ENCODE peak calls at places on chromosome 6, in ten cellular contexts. Z is thyroid gland; G is hepatic stellate cell; E is stimulated activated naive B cell treated with anti-CD40 and anti-IgM and Interleukin-4, amounts not matched to agents 10 μg/mL and 1 μg/mL and 100 μg/mL, for 72 hours; M is progenitor cell of endocrine pancreas; J is stimulated activated CD8-positive, alpha-beta memory T cell treated with anti-CD3 and anti-CD28 coated beads, Interleukin-15, amount 100 ng/mL, for 24 hours; A is left lung; Q is NCI-H1105 treated with DMSO at 0.1 percent for 48 hours; N is astrocyte of the spinal cord; O is B cell. K is an unnamed sample.

GRCh38 chr6:24554474-24554873 is 59.7 kb downstream of the ALDH5A1 start:
- DNase-seq in E (no peak), J (no peak), N (no peak), M (no peak), G (no peak), A (no peak), O (no peak), Z (no peak), Q (no peak), K (no peak)

GRCh38 chr6:157809613-157810012 is 13.4 kb upstream of the SNX9 start:
- DNase-seq in G (no peak), A (no peak), J (no peak), Z (no peak), Q (no peak), E (no peak), N (no peak), O (no peak), M (no peak), K (no peak)

GRCh38 chr6:102813489-102814275 is 1420.2 kb downstream of the GRIK2 start:
- DNase-seq in E (no peak), M (no peak), J (no peak), Z (no peak), N (no peak), Q (no peak), O (no peak), G (no peak), A (no peak), K (no peak)

GRCh38 chr6:3305831-3306230 is 47.1 kb downstream of the PSMG4 start:
- DNase-seq in G (no peak), E (no peak), O (no peak), A (no peak), M (no peak), Z (no peak), Q (no peak), N (no peak), J (no peak), K (peak; percentile 2)

GRCh38 chr6:150695652-150696051 is 96.0 kb downstream of the PLEKHG1 start:
- DNase-seq in G (no peak), Q (no peak), A (no peak), J (no peak), O (no peak), M (no peak), Z (no peak), N (no peak), E (no peak), K (no peak)

GRCh38 chr6:43274916-43275597 is 23.0 kb upstream of the SLC22A7 start:
- DNase-seq in Q (no peak), G (no peak), E (no peak), N (no peak), Z (peak; percentile 19), J (no peak), O (peak; percentile 60), A (no peak), M (no peak), K (no peak)

GRCh38 chr6:3336066-3336786 is 77.5 kb downstream of the PSMG4 start:
- DNase-seq in E (no peak), G (no peak), Z (no peak), M (no peak), O (no peak), A (no peak), Q (no peak), N (no peak), J (no peak), K (no peak)

GRCh38 chr6:144119376-144119775 is 24.0 kb upstream of the SF3B5 start:
- DNase-seq in N (no peak), M (no peak), Q (no peak), O (no peak), Z (no peak), J (no peak), A (no peak), G (no peak), E (no peak), K (no peak)

GRCh38 chr6:111541720-111542065 is 58.7 kb upstream of the REV3L start:
- DNase-seq in G (no peak), Q (no peak), E (no peak), Z (no peak), A (no peak), N (no peak), O (no peak), J (no peak), M (no peak), K (no peak)

GRCh38 chr6:18021166-18021850 is 33.9 kb upstream of the KIF13A start:
- DNase-seq in Q (no peak), O (no peak), A (no peak), E (no peak), Z (no peak), J (no peak), G (no peak), M (no peak), N (no peak), K (no peak)

GRCh38 chr6:78867020-78867369 is 356 bp upstream of the IRAK1BP1 start:
- DNase-seq in A (no peak), E (no peak), O (no peak), Z (no peak), N (no peak), J (peak; percentile 10), Q (no peak), M (no peak), G (no peak), K (no peak)

GRCh38 chr6:103617642-103618041 is 1242.1 kb downstream of the HACE1 start:
- DNase-seq in N (no peak), Z (no peak), Q (no peak), O (no peak), G (no peak), M (no peak), A (no peak), E (no peak), J (no peak), K (no peak)

GRCh38 chr6:136749359-136749758 is 42.9 kb downstream of the MAP3K5 start:
- DNase-seq in N (no peak), E (no peak), Z (no peak), O (no peak), M (no peak), G (no peak), Q (no peak), J (no peak), A (no peak), K (no peak)

GRCh38 chr6:111721677-111722219 is 116.1 kb upstream of the TRAF3IP2 start:
- DNase-seq in E (no peak), Q (no peak), O (peak; percentile 57), Z (peak; percentile 11), J (no peak), G (no peak), M (no peak), A (no peak), N (peak; percentile 36), K (peak; percentile 35)

GRCh38 chr6:110325197-110325596 is 33.0 kb downstream of the METTL24 start:
- DNase-seq in Q (peak; percentile 82), Z (peak; percentile 21), M (no peak), N (peak; percentile 16), A (no peak), G (no peak), O (no peak), E (no peak), J (no peak), K (no peak)

GRCh38 chr6:15491255-15491985 is 171.4 kb downstream of the DTNBP1 start:
- DNase-seq in A (peak; percentile 65), E (peak; percentile 58), O (peak; percentile 79), Z (peak; percentile 88), M (peak; percentile 31), Q (peak; percentile 34), J (peak; percentile 18), N (peak; percentile 78), G (peak; percentile 75), K (peak; percentile 75)

GRCh38 chr6:73073238-73073637 is 152.1 kb downstream of the KHDC1L start:
- DNase-seq in A (no peak), N (no peak), Z (no peak), O (no peak), Q (no peak), M (no peak), E (no peak), G (no peak), J (no peak), K (no peak)

GRCh38 chr6:35727206-35727934 is 9.5 kb upstream of the ARMC12 start:
- DNase-seq in E (no peak), N (peak; percentile 92), G (peak; percentile 64), Z (peak; percentile 96), A (peak; percentile 80), Q (peak; percentile 89), J (no peak), M (peak; percentile 29), O (no peak), K (peak; percentile 76)

K was measured in glutamatergic neuron.